ENCODE peak calls at places on chromosomes 4 and X, in seven cellular contexts. H, A, U, P, O, Q and T are unnamed samples.

GRCh38 chrX:34053931-34054330 is 78.2 kb downstream of the FAM47A start:
- DNase-seq in H (no peak), A (no peak), U (no peak), P (no peak), O (no peak), Q (no peak), T (no peak)

GRCh38 chr4:91936301-91936700 is 367.5 kb upstream of the GRID2 start:
- DNase-seq in H (no peak), A (no peak), U (no peak), P (peak; percentile 58), O (no peak), Q (peak; percentile 4), T (no peak)

GRCh38 chr4:53313510-53313909 is 52.4 kb downstream of the SCFD2 start:
- DNase-seq in H (peak; percentile 33), A (no peak), U (no peak), P (peak; percentile 27), O (no peak), Q (peak; percentile 38), T (no peak)

GRCh38 chrX:10098235-10098819 is 58.4 kb upstream of the CLCN4 start:
- DNase-seq in H (no peak), A (no peak), U (no peak), P (no peak), O (peak; percentile 66), Q (no peak), T (peak; percentile 53)

GRCh38 chr4:37245391-37245954 is 930 bp downstream of the NWD2 start:
- DNase-seq in H (no peak), A (no peak), U (no peak), P (no peak), O (no peak), Q (no peak), T (no peak)

GRCh38 chrX:96705905-96706304 is 21.3 kb downstream of the DIAPH2 start:
- DNase-seq in H (no peak), A (no peak), U (no peak), P (no peak), O (no peak), Q (no peak), T (no peak)

GRCh38 chr4:168685136-168685535 is 188.3 kb downstream of the PALLD start:
- DNase-seq in H (no peak), A (no peak), U (no peak), P (no peak), O (no peak), Q (no peak), T (no peak)

GRCh38 chrX:118528089-118528753 is 32.6 kb downstream of the DOCK11 start:
- DNase-seq in H (no peak), A (no peak), U (no peak), P (no peak), O (peak; percentile 60), Q (no peak), T (peak; percentile 49)

GRCh38 chrX:152897216-152898144 is at the start of gene ZNF185:
- DNase-seq in H (peak; percentile 61), A (peak; percentile 78), U (no peak), P (no peak), O (no peak), Q (peak; percentile 81), T (no peak)

GRCh38 chrX:145673851-145674250 is 143.8 kb upstream of the SLITRK2 start:
- DNase-seq in H (no peak), A (no peak), U (no peak), P (no peak), O (no peak), Q (no peak), T (no peak)

GRCh38 chr4:80138556-80139538 is 58.5 kb upstream of the PRDM8 start:
- DNase-seq in H (no peak), A (no peak), U (peak; percentile 27), P (peak; percentile 53), O (peak; percentile 61), Q (peak; percentile 70), T (peak; percentile 62)

GRCh38 chr4:184861047-184861446 is 35.3 kb upstream of the ACSL1 start:
- DNase-seq in H (no peak), A (no peak), U (no peak), P (no peak), O (no peak), Q (no peak), T (no peak)

GRCh38 chrX:49910344-49910743 is 12.1 kb upstream of the CLCN5 start:
- DNase-seq in H (no peak), A (no peak), U (no peak), P (no peak), O (no peak), Q (no peak), T (no peak)

GRCh38 chrX:100863326-100863854 is 10.8 kb downstream of the NOX1 start:
- DNase-seq in H (no peak), A (no peak), U (no peak), P (no peak), O (no peak), Q (no peak), T (no peak)

GRCh38 chrX:22922961-22923360 is 76.8 kb upstream of the DDX53 start:
- DNase-seq in H (no peak), A (no peak), U (no peak), P (peak; percentile 82), O (no peak), Q (peak; percentile 34), T (no peak)

GRCh38 chr4:123832173-123833026 is 435.8 kb downstream of the SPRY1 start:
- DNase-seq in H (peak; percentile 93), A (no peak), U (peak; percentile 99), P (peak; percentile 99), O (no peak), Q (peak; percentile 89), T (no peak)

GRCh38 chr4:86043755-86044592 is 315.9 kb downstream of the MAPK10 start:
- DNase-seq in H (peak; percentile 57), A (no peak), U (no peak), P (peak; percentile 81), O (peak; percentile 3), Q (peak; percentile 51), T (peak; percentile 2)

GRCh38 chrX:1294301-1295067 is 25.9 kb downstream of the CSF2RA start:
- DNase-seq in H (no peak), A (no peak), U (no peak), P (no peak), O (no peak), Q (no peak), T (no peak)

GRCh38 chr4:185254434-185254833 is 45.0 kb downstream of the SNX25 start:
- DNase-seq in H (no peak), A (no peak), U (no peak), P (no peak), O (no peak), Q (peak; percentile 60), T (no peak)

GRCh38 chr4:120132935-120133334 is 66.3 kb upstream of the MAD2L1 start:
- DNase-seq in H (no peak), A (no peak), U (no peak), P (peak; percentile 6), O (no peak), Q (peak; percentile 41), T (no peak)

GRCh38 chrX:41150043-41150442 is 64.8 kb downstream of the USP9X start:
- DNase-seq in H (no peak), A (no peak), U (no peak), P (no peak), O (no peak), Q (no peak), T (no peak)